ENCODE peak calls at places on chromosomes 12 and 14, in nine cellular contexts. T is tibial artery; X is neural progenitor cell; E is lower lobe of right lung; K is pancreas; Y is astrocyte of the cerebellum; V is astrocyte; B is stomach; D is CD8-positive, alpha-beta T cell. L is an unnamed sample.

GRCh38 chr14:63956326-63956725 is 103.5 kb downstream of the SYNE2 start:
- DNase-seq in T (no peak), X (no peak), E (no peak), K (no peak), Y (no peak), V (peak; percentile 49), B (no peak), D (no peak), L (no peak)

GRCh38 chr12:88957358-88957757 is 377.1 kb upstream of the KITLG start:
- DNase-seq in T (no peak), X (no peak), E (no peak), K (no peak), Y (no peak), V (no peak), B (no peak), D (no peak), L (no peak)

GRCh38 chr14:88212691-88213090 is 110.4 kb downstream of the KCNK10 start:
- DNase-seq in T (no peak), X (no peak), E (no peak), K (no peak), Y (no peak), V (no peak), B (no peak), D (no peak), L (no peak)

GRCh38 chr12:20376984-20377383 is 8.6 kb downstream of the PDE3A start:
- DNase-seq in T (no peak), X (peak; percentile 10), E (no peak), K (no peak), Y (no peak), V (peak; percentile 13), B (no peak), D (no peak), L (no peak)

GRCh38 chr12:88908345-88908744 is 328.1 kb upstream of the KITLG start:
- DNase-seq in T (no peak), X (no peak), E (no peak), K (no peak), Y (no peak), V (no peak), B (no peak), D (no peak), L (no peak)

GRCh38 chr12:62847709-62848108 is 87.2 kb downstream of the PPM1H start:
- DNase-seq in T (no peak), X (no peak), E (no peak), K (no peak), Y (no peak), V (no peak), B (no peak), D (no peak), L (no peak)

GRCh38 chr14:64815257-64815656 is 64.5 kb downstream of the SPTB start:
- DNase-seq in T (no peak), X (no peak), E (no peak), K (no peak), Y (no peak), V (no peak), B (no peak), D (no peak), L (no peak)

GRCh38 chr14:47277703-47278102 is 397.7 kb downstream of the MDGA2 start:
- DNase-seq in T (no peak), X (no peak), E (no peak), K (no peak), Y (no peak), V (peak; percentile 18), B (no peak), D (no peak), L (no peak)

GRCh38 chr12:242496-242895 is 20.1 kb downstream of the SLC6A13 start:
- DNase-seq in T (no peak), X (no peak), E (no peak), K (no peak), Y (no peak), V (no peak), B (no peak), D (no peak), L (no peak)

GRCh38 chr12:105256921-105257320 is 20.9 kb upstream of the APPL2 start:
- DNase-seq in T (no peak), X (no peak), E (no peak), K (no peak), Y (peak; percentile 28), V (peak; percentile 88), B (no peak), D (no peak), L (no peak)

GRCh38 chr12:10243803-10244520 is 31.3 kb downstream of the GABARAPL1 start:
- DNase-seq in T (no peak), X (no peak), E (no peak), K (no peak), Y (no peak), V (no peak), B (no peak), D (peak; percentile 11), L (no peak)

DNA sequence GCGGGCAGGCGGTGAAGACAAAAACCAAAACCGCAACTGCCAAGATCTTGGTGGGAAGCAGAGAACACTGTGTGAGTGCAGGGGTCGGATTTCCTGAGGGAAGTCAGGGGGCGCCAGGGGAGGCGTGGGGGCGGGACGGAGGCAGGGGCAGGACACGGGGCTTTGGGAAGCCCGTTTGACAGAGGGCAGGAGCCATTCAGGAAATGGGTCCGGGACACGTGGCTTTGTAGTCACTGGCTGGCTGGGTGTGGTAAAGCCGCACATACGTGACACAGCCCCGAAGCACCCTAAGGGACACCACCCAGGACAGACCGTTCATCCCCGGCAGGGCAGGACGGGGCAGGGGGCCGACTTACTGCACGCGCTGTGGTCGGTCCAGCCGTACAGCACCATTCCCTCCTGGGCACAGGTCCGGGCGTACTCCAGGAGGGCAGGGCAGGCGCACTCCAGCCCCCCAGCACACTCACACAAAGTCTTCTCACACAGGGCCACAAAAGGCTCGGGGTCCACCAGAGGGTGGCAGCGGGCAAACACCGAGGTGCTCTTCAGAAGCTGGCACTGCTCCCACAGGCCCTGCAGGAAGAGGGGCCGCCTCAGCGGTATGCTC is 49.4 kb downstream of the VWF start:
- DNase-seq in T (no peak), X (peak; percentile 51), E (peak; percentile 69), K (no peak), Y (no peak), V (no peak), B (peak; percentile 33), D (no peak), L (peak; percentile 83)
- H3K4me3 ChIP-seq in T (peak overlapping the region; percentile 12), X (no peak overlapping the region), E (peak overlapping the region; percentile 36), K (no peak overlapping the region), Y (no peak overlapping the region), V (peak overlapping the region; percentile 14), B (peak overlapping the region; percentile 15), D (peak overlapping the region; percentile 43), L (peak overlapping the region; percentile 21)

DNA sequence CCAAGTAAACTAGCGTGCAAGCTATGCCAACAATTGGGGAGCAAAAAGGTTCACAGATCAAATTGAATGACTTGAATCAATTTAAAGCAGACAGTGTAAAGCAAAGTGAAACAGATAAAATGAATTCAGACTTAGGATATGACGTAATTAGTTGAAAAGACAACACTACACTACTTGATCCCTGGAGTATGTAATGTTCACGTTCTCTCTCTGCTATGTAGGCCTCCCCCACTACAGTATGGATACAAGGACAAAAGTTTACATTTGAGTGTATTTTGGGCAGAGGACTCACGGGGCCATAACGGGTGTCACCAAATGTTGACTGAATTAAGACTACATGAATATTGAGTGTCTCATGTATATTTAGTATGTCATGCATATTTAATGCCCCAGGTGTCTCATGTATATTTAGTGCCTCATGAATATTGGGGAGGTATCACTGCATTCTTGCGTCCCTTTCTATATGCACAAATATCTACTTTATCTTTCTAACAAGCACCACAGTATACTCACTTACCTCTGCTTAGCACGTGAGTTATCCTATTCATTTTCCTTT is 44.5 kb downstream of the RERGL start:
- DNase-seq in T (no peak), X (no peak), E (no peak), K (no peak), Y (no peak), V (no peak), B (no peak), D (no peak), L (no peak)
- H3K4me3 ChIP-seq in T (no peak overlapping the region), X (no peak overlapping the region), E (no peak overlapping the region), K (no peak overlapping the region), Y (no peak overlapping the region), V (no peak overlapping the region), B (no peak overlapping the region), D (no peak overlapping the region), L (no peak overlapping the region)

DNA sequence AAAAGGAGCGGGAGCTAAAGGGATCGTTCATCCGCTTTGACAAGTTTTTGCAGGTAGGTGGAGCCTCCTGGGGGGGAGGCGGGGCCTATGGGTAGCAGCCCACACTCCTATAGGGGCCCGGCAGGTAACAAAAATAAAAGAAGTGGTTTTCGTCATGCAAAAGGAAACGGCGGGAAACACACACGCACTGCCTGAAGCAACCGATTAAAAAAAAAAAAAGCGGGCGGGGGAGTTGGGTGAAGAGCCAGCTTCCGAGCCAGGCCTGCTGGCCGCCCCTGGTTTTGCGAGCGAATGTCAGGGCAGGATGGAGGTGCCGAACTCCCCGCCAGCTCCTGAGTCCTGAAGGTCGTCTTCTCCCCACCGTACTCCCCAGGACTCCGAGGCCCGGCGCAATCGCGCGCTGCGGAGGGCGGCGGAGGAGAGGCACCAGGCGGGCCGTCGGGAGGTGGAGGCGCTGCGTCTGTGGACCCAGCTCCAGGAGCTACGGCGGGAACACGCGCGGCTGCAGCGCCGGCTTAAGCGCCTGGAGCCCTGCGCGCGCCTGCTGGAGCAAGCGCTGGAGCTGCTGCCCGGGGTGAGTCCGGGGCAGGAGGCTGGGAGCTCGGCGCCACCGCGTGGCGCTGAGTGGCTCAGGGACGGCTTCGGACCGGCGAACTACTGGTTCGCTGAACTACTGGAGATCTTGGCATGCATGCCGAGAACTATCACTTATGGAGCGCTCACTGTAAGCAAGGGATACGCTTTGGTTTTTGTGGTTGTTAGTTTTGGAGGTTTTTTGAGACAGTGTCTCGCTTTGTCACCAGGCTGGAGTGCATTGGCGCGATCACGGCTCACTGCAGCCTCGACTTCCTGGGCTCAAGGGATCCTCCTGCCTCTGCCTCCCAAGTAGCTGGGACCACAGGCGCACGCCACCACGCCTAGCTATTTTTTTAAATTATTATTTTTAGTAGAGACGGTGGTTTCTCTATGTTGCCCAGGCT is 3.6 kb downstream of the CFAP73 start:
- DNase-seq in T (peak; percentile 55), X (peak; percentile 87), E (peak; percentile 79), K (peak; percentile 56), Y (peak; percentile 31), V (peak; percentile 56), B (peak; percentile 75), D (peak; percentile 27), L (peak; percentile 86)
- H3K4me3 ChIP-seq in T (peak overlapping the region; percentile 27), X (peak overlapping the region; percentile 50), E (peak overlapping the region; percentile 55), K (peak overlapping the region; percentile 31), Y (peak overlapping the region; percentile 32), V (peak overlapping the region; percentile 37), B (peak overlapping the region; percentile 41), D (peak overlapping the region; percentile 55), L (peak overlapping the region; percentile 55)

GRCh38 chr12:53100466-53101151 is 2.7 kb upstream of the SOAT2 start:
- DNase-seq in T (no peak), X (no peak), E (no peak), K (no peak), Y (no peak), V (no peak), B (peak; percentile 5), D (no peak), L (no peak)

GRCh38 chr12:53098354-53098981 is 1.0 kb downstream of the IGFBP6 start:
- DNase-seq in T (peak; percentile 80), X (no peak), E (no peak), K (no peak), Y (no peak), V (peak; percentile 71), B (peak; percentile 24), D (peak; percentile 11), L (no peak)

GRCh38 chr12:53097207-53097563 is 282 bp upstream of the IGFBP6 start:
- DNase-seq in T (peak; percentile 72), X (no peak), E (no peak), K (no peak), Y (no peak), V (peak; percentile 39), B (no peak), D (no peak), L (no peak)

GRCh38 chr12:53097564-53098353 is at the start of gene IGFBP6:
- DNase-seq in T (peak; percentile 81), X (peak; percentile 74), E (peak; percentile 66), K (peak; percentile 41), Y (no peak), V (peak; percentile 34), B (peak; percentile 55), D (peak; percentile 32), L (peak; percentile 93)

GRCh38 chr12:53098982-53099651 is 1.6 kb downstream of the IGFBP6 start:
- DNase-seq in T (peak; percentile 96), X (peak; percentile 84), E (peak; percentile 91), K (peak; percentile 78), Y (peak; percentile 79), V (peak; percentile 93), B (peak; percentile 90), D (peak; percentile 83), L (peak; percentile 96)
- H3K4me3 ChIP-seq in T (peak overlapping the region; percentile 83), X (no peak overlapping the region), E (peak overlapping the region; percentile 62), K (no peak overlapping the region), Y (peak overlapping the region; percentile 61), V (peak overlapping the region; percentile 65), B (peak overlapping the region; percentile 51), D (no peak overlapping the region), L (peak overlapping the region; percentile 56)

L was measured in spleen.